ENCODE peak calls at places on chromosome 6, in seven cellular contexts. One of them, this sample, is unnamed.

GRCh38 chr6:108434222-108434621 is 126.5 kb upstream of the FOXO3 start:
- DNase-seq in Peyer's patch: no peak
- DNase-seq in A549: no peak
- DNase-seq in prostate gland: no peak
- DNase-seq in body of pancreas: no peak
- DNase-seq in transverse colon: no peak
- DNase-seq in spleen: no peak
- DNase-seq in this sample: no peak

GRCh38 chr6:156796627-156797026 is 19.4 kb downstream of the ARID1B start:
- DNase-seq in transverse colon: no peak
- DNase-seq in Peyer's patch: no peak
- DNase-seq in body of pancreas: no peak
- DNase-seq in prostate gland: no peak
- DNase-seq in A549: no peak
- DNase-seq in spleen: no peak
- DNase-seq in this sample: no peak

GRCh38 chr6:15864033-15864707 is 201.3 kb upstream of the DTNBP1 start:
- DNase-seq in prostate gland: no peak
- DNase-seq in Peyer's patch: no peak
- DNase-seq in transverse colon: no peak
- DNase-seq in spleen: no peak
- DNase-seq in A549: no peak
- DNase-seq in body of pancreas: no peak
- DNase-seq in this sample: no peak

GRCh38 chr6:64330694-64331309 is 695.2 kb downstream of the PHF3 start:
- DNase-seq in body of pancreas: peak
- DNase-seq in spleen: no peak
- DNase-seq in Peyer's patch: no peak
- DNase-seq in transverse colon: peak
- DNase-seq in prostate gland: peak
- DNase-seq in A549: peak
- DNase-seq in this sample: peak

GRCh38 chr6:156777866-156778614 is 862 bp downstream of the ARID1B start:
- DNase-seq in spleen: peak
- DNase-seq in body of pancreas: peak
- DNase-seq in A549: peak
- DNase-seq in transverse colon: peak
- DNase-seq in prostate gland: peak
- DNase-seq in Peyer's patch: peak
- DNase-seq in this sample: peak

GRCh38 chr6:138275976-138276375 is 57.7 kb upstream of the PBOV1 start:
- DNase-seq in A549: no peak
- DNase-seq in spleen: no peak
- DNase-seq in transverse colon: no peak
- DNase-seq in body of pancreas: no peak
- DNase-seq in Peyer's patch: no peak
- DNase-seq in prostate gland: no peak
- DNase-seq in this sample: no peak

GRCh38 chr6:165573671-165574070 is 89.4 kb downstream of the PDE10A start:
- DNase-seq in A549: peak
- DNase-seq in Peyer's patch: no peak
- DNase-seq in spleen: no peak
- DNase-seq in body of pancreas: peak
- DNase-seq in transverse colon: no peak
- DNase-seq in prostate gland: no peak
- DNase-seq in this sample: no peak

GRCh38 chr6:120384671-120385070 is 949.6 kb downstream of the TBC1D32 start:
- DNase-seq in A549: no peak
- DNase-seq in transverse colon: no peak
- DNase-seq in body of pancreas: no peak
- DNase-seq in Peyer's patch: no peak
- DNase-seq in spleen: no peak
- DNase-seq in prostate gland: no peak
- DNase-seq in this sample: no peak

GRCh38 chr6:95923518-95923917 is 92.3 kb upstream of the FUT9 start:
- DNase-seq in prostate gland: no peak
- DNase-seq in spleen: no peak
- DNase-seq in A549: peak
- DNase-seq in body of pancreas: peak
- DNase-seq in transverse colon: no peak
- DNase-seq in Peyer's patch: no peak
- DNase-seq in this sample: peak

GRCh38 chr6:27865952-27866369 is 46.2 kb downstream of the OR2B2 start:
- DNase-seq in spleen: peak
- DNase-seq in Peyer's patch: peak
- DNase-seq in body of pancreas: no peak
- DNase-seq in transverse colon: peak
- DNase-seq in A549: peak
- DNase-seq in prostate gland: no peak
- DNase-seq in this sample: peak

GRCh38 chr6:27864906-27865883 is 47.0 kb downstream of the OR2B2 start:
- DNase-seq in spleen: peak
- DNase-seq in Peyer's patch: peak
- DNase-seq in prostate gland: peak
- DNase-seq in body of pancreas: peak
- DNase-seq in A549: peak
- DNase-seq in transverse colon: peak
- DNase-seq in this sample: peak

GRCh38 chr6:27866370-27867050 is 45.7 kb downstream of the OR2B2 start:
- DNase-seq in A549: peak
- DNase-seq in body of pancreas: no peak
- DNase-seq in spleen: no peak
- DNase-seq in Peyer's patch: no peak
- DNase-seq in transverse colon: peak
- DNase-seq in prostate gland: no peak
- DNase-seq in this sample: peak

GRCh38 chr6:27867941-27868705 is 44.1 kb downstream of the OR2B2 start:
- DNase-seq in spleen: no peak
- DNase-seq in transverse colon: no peak
- DNase-seq in A549: no peak
- DNase-seq in Peyer's patch: no peak
- DNase-seq in body of pancreas: no peak
- DNase-seq in prostate gland: no peak
- DNase-seq in this sample: peak

GRCh38 chr6:27867051-27867940 is 44.9 kb downstream of the OR2B2 start:
- DNase-seq in Peyer's patch: peak
- DNase-seq in spleen: peak
- DNase-seq in transverse colon: peak
- DNase-seq in body of pancreas: no peak
- DNase-seq in A549: peak
- DNase-seq in prostate gland: no peak
- DNase-seq in this sample: peak
- TF ChIP-seq POLR2A in Peyer's patch: peak
- TF ChIP-seq POLR2A in spleen: peak
- TF ChIP-seq POLR2A in transverse colon: peak
- TF ChIP-seq POLR2A in body of pancreas: no peak
- TF ChIP-seq POLR2A in A549: peak
- TF ChIP-seq POLR2A in prostate gland: peak
- TF ChIP-seq POLR2A in this sample: peak

DNA sequence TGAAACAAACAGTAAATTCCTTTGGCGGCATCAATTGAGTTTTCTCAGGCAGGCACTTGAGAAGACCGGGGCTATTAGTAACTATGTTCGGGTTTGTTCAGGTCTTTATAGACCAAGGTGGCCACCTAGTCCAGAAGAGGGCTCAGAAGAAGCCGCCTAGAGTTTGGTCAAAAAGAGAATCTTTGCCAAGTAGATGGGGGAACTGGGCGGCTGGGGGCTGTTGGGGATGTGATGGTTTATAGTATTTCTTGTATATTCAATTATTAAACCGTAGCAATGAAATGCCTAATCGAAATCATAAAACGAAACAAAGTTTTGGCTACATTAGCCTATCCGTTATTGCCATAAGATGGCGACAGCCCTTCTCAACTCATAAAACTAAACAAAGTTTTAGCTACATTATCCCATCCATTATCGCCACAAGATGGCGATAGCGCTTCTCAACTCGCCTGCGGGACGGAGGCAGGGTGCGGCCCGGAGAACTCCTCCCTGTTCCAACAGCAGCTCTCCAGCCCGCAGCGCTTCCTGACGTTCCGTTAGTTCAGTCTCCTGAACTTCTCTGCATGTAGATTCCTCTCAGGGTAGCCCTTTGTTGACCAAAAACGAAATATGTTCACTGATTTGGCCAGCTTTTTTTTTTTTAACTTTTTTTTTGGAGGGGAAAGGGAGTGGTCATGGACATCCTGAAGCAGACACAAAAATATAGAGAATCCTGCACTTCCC is 120.5 kb upstream of the PRSS16 start:
- DNase-seq in prostate gland: peak
- DNase-seq in body of pancreas: peak
- DNase-seq in A549: peak
- DNase-seq in spleen: peak
- DNase-seq in Peyer's patch: peak
- DNase-seq in transverse colon: peak
- DNase-seq in this sample: peak
- TF ChIP-seq POLR2A in prostate gland: no peak
- TF ChIP-seq POLR2A in body of pancreas: no peak
- TF ChIP-seq POLR2A in A549: peak
- TF ChIP-seq POLR2A in spleen: no peak
- TF ChIP-seq POLR2A in Peyer's patch: no peak
- TF ChIP-seq POLR2A in transverse colon: no peak
- TF ChIP-seq POLR2A in this sample: peak

DNA sequence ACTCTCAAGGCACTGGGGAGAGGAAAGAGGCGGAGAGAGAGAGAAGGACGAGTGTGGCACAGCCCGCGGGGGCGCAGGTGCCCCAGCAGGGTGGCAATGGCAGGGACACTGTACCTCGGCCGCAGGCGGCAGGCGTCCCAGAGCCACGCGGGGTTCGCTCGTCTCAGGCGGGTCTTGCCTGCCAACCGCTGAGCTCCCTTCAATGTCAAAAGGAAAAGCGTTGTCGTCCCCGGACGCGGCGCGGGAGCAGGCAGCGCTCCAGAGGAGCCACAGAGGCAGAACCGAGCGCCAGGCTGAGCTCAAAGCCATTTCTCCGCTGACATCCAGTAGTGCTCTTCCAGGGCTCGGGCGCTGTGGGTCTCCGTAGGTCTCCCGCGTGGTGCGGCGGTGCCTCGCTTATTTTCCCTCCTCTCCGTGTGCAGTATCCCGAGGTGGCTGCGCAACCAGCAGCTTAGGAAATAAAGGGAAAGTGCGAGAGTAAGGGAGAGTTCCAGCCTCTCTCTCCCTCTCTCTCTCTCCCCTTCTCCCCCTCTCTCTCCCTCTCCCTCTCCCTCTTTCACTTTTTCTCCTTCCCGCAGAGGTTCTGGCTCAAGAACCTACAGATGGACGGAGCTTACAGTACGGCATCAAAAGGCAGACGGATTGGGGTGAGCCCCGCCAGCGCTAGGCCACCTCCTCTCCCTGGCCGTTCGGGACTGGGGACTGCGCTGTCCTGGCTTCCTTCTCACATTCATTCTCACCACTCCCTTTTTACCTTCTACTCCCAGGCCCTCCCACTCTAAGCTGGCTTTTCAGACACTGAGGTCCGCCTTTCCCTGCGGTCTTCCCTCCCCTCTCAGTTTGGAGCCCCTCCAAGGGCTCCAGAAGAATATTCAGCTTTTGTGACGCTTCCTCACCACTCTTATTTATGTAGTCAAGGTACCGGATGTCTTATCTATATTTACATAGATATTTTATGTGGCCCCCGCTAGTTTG is at the start of gene LAMA4:
- DNase-seq in spleen: peak
- DNase-seq in A549: peak
- DNase-seq in prostate gland: no peak
- DNase-seq in transverse colon: peak
- DNase-seq in body of pancreas: peak
- DNase-seq in Peyer's patch: no peak
- DNase-seq in this sample: no peak
- TF ChIP-seq POLR2A in spleen: no peak
- TF ChIP-seq POLR2A in A549: no peak
- TF ChIP-seq POLR2A in prostate gland: peak
- TF ChIP-seq POLR2A in transverse colon: peak
- TF ChIP-seq POLR2A in body of pancreas: no peak
- TF ChIP-seq POLR2A in Peyer's patch: no peak
- TF ChIP-seq POLR2A in this sample: no peak

DNA sequence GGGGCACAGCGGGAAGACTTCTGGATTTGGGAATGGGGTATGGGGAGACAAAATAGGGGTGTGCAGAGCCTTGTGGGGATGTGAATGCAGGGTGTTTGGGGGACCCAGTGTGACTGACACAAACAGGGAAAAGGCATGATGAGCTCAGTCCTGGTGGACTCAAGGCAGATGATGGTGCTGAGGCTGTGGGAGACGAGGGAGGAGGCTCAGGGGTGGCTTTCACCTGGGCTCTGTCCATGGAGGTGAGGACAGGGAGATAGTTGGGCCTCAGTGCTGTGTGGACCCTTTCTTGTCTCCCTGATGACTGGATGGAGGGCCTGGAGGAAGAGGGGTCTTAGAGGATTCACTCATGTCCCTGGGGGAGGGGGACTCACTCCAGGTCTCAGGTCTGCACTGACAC is 26.2 kb upstream of the MICB start:
- DNase-seq in prostate gland: no peak
- DNase-seq in transverse colon: no peak
- DNase-seq in body of pancreas: no peak
- DNase-seq in spleen: no peak
- DNase-seq in A549: no peak
- DNase-seq in Peyer's patch: no peak
- DNase-seq in this sample: no peak
- TF ChIP-seq POLR2A in prostate gland: no peak
- TF ChIP-seq POLR2A in transverse colon: no peak
- TF ChIP-seq POLR2A in body of pancreas: no peak
- TF ChIP-seq POLR2A in spleen: no peak
- TF ChIP-seq POLR2A in A549: no peak
- TF ChIP-seq POLR2A in Peyer's patch: no peak
- TF ChIP-seq POLR2A in this sample: no peak

GRCh38 chr6:37433657-37434271 is 743 bp downstream of the CMTR1 start:
- DNase-seq in body of pancreas: peak
- DNase-seq in A549: peak
- DNase-seq in spleen: no peak
- DNase-seq in prostate gland: no peak
- DNase-seq in transverse colon: no peak
- DNase-seq in Peyer's patch: peak
- DNase-seq in this sample: peak
- TF ChIP-seq POLR2A in body of pancreas: no peak
- TF ChIP-seq POLR2A in A549: no peak
- TF ChIP-seq POLR2A in spleen: no peak
- TF ChIP-seq POLR2A in prostate gland: no peak
- TF ChIP-seq POLR2A in transverse colon: no peak
- TF ChIP-seq POLR2A in Peyer's patch: no peak
- TF ChIP-seq POLR2A in this sample: no peak

This sample was measured in erythroblast.